ENCODE peak calls at places on chromosomes 16 and 17, in nine cellular contexts. L, X, M, F, W, T, V, H and P are unnamed samples.

GRCh38 chr16:47687694-47688093 is 226.6 kb downstream of the PHKB start:
- DNase-seq in L (no peak), X (no peak), M (no peak), F (no peak), W (no peak), T (no peak), V (no peak), H (no peak), P (no peak)

GRCh38 chr17:80264048-80264792 is 3.6 kb downstream of the RNF213 start:
- DNase-seq in L (no peak), X (no peak), M (no peak), F (no peak), W (no peak), T (peak), V (no peak), H (no peak), P (no peak)

GRCh38 chr16:2795714-2796143 is 2.5 kb upstream of the PRSS41 start:
- DNase-seq in L (no peak), X (no peak), M (no peak), F (no peak), W (no peak), T (no peak), V (no peak), H (no peak), P (no peak)

GRCh38 chr17:62321451-62321850 is 58.9 kb upstream of the EFCAB3 start:
- DNase-seq in L (no peak), X (no peak), M (no peak), F (no peak), W (no peak), T (no peak), V (no peak), H (no peak), P (no peak)

GRCh38 chr17:48484850-48485249 is 46.0 kb downstream of the HOXB1 start:
- DNase-seq in L (no peak), X (no peak), M (no peak), F (peak), W (no peak), T (no peak), V (no peak), H (no peak), P (no peak)

GRCh38 chr17:75573540-75573957 is 14.1 kb upstream of the MYO15B start:
- DNase-seq in L (no peak), X (no peak), M (no peak), F (no peak), W (no peak), T (no peak), V (no peak), H (no peak), P (no peak)

GRCh38 chr16:85778873-85779272 is 20.5 kb downstream of the EMC8 start:
- DNase-seq in L (no peak), X (no peak), M (no peak), F (no peak), W (no peak), T (no peak), V (no peak), H (no peak), P (no peak)

GRCh38 chr17:37110816-37111215 is 162.1 kb downstream of the AATF start:
- DNase-seq in L (no peak), X (no peak), M (no peak), F (no peak), W (no peak), T (no peak), V (no peak), H (no peak), P (no peak)

GRCh38 chr17:55513885-55514590 is 2.8 kb upstream of the SMIM36 start:
- DNase-seq in L (peak), X (no peak), M (peak), F (peak), W (peak), T (peak), V (peak), H (peak), P (peak)

GRCh38 chr17:14510136-14510535 is 209.3 kb downstream of the HS3ST3B1 start:
- DNase-seq in L (no peak), X (no peak), M (no peak), F (no peak), W (no peak), T (no peak), V (no peak), H (no peak), P (no peak)

GRCh38 chr17:15883617-15884111 is 61.3 kb upstream of the ADORA2B start:
- DNase-seq in L (no peak), X (no peak), M (no peak), F (peak), W (no peak), T (no peak), V (no peak), H (no peak), P (no peak)

GRCh38 chr17:9401434-9401833 is 174.2 kb downstream of the STX8 start:
- DNase-seq in L (no peak), X (no peak), M (no peak), F (no peak), W (no peak), T (no peak), V (peak), H (no peak), P (no peak)
- H3K27ac ChIP-seq in L (no peak), X (no peak), M (no peak), F (no peak), W (peak), T (no peak), V (no peak), H (no peak), P (no peak)

DNA sequence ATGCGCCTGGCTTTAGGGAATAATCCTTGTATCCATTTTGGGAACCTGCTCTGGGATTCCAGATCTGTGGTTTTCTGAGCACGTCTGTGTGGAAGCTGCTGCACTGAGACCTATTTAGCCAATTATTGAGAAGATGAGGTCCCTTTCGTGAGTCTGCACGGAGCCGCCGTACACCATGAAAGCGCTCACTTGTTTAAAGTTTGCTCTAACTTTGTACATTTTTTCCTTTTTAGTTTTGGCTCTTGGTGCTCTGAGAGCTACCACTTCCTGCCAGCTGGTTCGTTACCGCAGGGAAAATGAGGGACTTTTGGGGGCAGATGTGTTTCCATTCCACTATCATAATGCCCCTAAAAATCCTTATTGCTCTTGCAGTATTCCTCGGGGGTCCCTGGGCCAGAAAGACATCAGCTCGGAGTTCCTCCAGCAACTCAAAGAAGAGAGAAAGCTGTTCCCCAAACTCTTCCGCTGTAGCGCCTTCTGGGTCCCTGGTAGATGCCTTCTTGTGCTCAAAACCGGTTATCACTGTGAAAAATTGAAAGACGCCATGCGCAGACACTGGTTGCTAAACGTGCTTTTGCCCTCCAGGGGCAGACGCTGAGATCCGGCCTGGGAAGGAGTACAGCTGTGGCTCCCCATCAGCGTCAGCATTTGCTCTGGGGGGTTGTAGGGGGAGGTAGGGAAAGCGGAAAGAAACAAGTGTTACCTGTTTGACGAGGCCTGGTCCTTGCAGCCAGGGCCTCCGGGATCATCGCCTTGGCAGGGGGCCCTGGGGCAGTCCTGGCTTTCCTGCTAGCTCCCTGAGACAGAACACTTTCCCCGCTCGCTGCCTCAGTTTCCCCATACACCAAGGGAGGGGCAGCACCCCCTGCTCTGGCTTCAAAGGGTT is 238.1 kb downstream of the MRTFB start:
- DNase-seq in L (no peak), X (no peak), M (no peak), F (no peak), W (no peak), T (peak), V (peak), H (no peak), P (no peak)
- H3K4me3 ChIP-seq in L (no peak), X (peak), M (no peak), F (peak), W (peak), T (peak), V (peak), H (no peak), P (no peak)

GRCh38 chr17:60840456-60840855 is 162.8 kb downstream of the BCAS3 start:
- DNase-seq in L (no peak), X (no peak), M (no peak), F (no peak), W (no peak), T (no peak), V (no peak), H (no peak), P (no peak)

GRCh38 chr17:60845012-60845411 is 167.4 kb downstream of the BCAS3 start:
- DNase-seq in L (no peak), X (no peak), M (no peak), F (no peak), W (no peak), T (no peak), V (no peak), H (no peak), P (no peak)
- H3K27ac ChIP-seq in L (no peak), X (no peak), M (no peak), F (no peak), W (no peak), T (no peak), V (no peak), H (no peak), P (no peak)

GRCh38 chr17:35603674-35604073 is 16.6 kb downstream of the AP2B1 start:
- DNase-seq in L (no peak), X (no peak), M (no peak), F (no peak), W (no peak), T (no peak), V (no peak), H (no peak), P (no peak)
- H3K4me3 ChIP-seq in L (no peak), X (no peak), M (no peak), F (no peak), W (no peak), T (no peak), V (no peak), H (no peak), P (no peak)